ENCODE peak calls at places on chromosomes 13 and 19, in seven cellular contexts. G is thoracic aorta, Q is GM12865, Y is gastrocnemius medialis, O is cardiac fibroblast, M is suprapubic skin, V is AG04450. A is an unnamed sample.

GRCh38 chr19:17309198-17309961 is at the start of gene DDA1:
- DNase-seq in M (peak), Y (peak), V (peak), Q (peak), G (peak), O (peak), A (peak)

GRCh38 chr19:55550321-55550650 is 4.9 kb upstream of the SBK3 start:
- DNase-seq in V (no peak), Y (no peak), O (peak), Q (no peak), G (no peak), M (no peak), A (no peak)

GRCh38 chr13:110916671-110917142 is 1.8 kb upstream of the ANKRD10 start:
- DNase-seq in Y (no peak), O (peak), Q (no peak), M (no peak), G (no peak), V (no peak), A (no peak)

GRCh38 chr13:38803566-38803965 is 116.7 kb downstream of the FREM2 start:
- DNase-seq in G (no peak), Q (no peak), M (no peak), Y (no peak), V (no peak), O (no peak), A (no peak)

GRCh38 chr19:14554382-14554812 is 17.5 kb downstream of the NDUFB7 start:
- DNase-seq in O (no peak), Y (peak), V (no peak), M (no peak), Q (no peak), G (no peak), A (no peak)

GRCh38 chr13:94390881-94391280 is 88.6 kb downstream of the DCT start:
- DNase-seq in V (no peak), Q (no peak), M (no peak), G (no peak), Y (no peak), O (no peak), A (no peak)

GRCh38 chr13:97346097-97346496 is 87.9 kb upstream of the RAP2A start:
- DNase-seq in O (no peak), M (no peak), Q (no peak), Y (no peak), V (no peak), G (no peak), A (no peak)

GRCh38 chr19:30679789-30680188 is 307.6 kb downstream of the ZNF536 start:
- DNase-seq in M (no peak), G (no peak), V (no peak), Y (no peak), O (no peak), Q (no peak), A (no peak)

GRCh38 chr13:32059511-32059984 is 28.0 kb downstream of the FRY start:
- DNase-seq in Y (no peak), M (no peak), O (no peak), G (no peak), V (no peak), Q (no peak), A (no peak)
- TF ChIP-seq CTCF in Y (no peak), M (no peak), O (no peak), G (no peak), V (no peak), Q (no peak), A (no peak)

GRCh38 chr19:9014809-9015208 is 4.6 kb upstream of the MUC16 start:
- DNase-seq in Y (no peak), G (no peak), Q (no peak), M (no peak), V (no peak), O (no peak), A (no peak)
- TF ChIP-seq CTCF in Y (no peak), G (no peak), Q (no peak), M (no peak), V (no peak), O (no peak), A (no peak)

DNA sequence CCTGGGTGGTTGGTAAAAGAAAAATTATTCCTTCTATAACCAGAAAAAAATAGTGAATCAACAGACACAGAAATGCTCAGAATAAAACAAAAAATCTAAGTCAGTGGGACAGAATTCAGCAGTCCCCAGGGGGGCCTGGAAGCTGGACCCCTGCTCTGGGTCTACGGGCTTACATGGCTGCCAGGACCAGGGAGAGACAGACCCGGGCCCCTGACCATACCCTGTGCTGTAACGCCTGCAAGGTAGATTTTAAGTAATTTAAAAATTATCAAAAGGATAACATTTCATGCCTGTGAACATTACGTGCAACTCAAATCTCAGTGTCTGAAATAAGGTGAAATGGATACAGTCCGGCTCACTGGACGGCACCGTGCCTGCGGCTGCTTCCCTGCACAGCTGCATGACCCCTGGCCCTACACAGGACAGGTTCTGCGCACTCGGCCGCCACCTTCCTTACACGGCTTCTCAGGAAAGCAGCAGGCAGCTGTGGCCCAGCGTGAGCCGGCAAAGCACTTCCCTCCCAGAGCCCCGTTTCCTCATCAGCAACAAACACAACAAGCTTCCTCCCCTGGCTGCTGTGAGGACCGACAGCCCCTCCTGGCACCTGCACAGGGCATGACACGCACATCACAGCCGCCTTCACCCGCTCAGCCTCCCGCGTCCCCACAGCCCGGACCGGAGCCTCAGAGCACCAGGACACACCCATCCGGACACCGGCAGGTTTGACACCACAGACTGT is 22.2 kb downstream of the RASA3 start:
- DNase-seq in Q (peak), G (no peak), Y (peak), O (no peak), M (no peak), V (no peak), A (no peak)
- TF ChIP-seq CTCF in Q (peak), G (no peak), Y (no peak), O (no peak), M (no peak), V (no peak), A (no peak)

GRCh38 chr13:19862511-19863313 is 737 bp downstream of the ZMYM5 start:
- DNase-seq in O (peak), V (no peak), Y (peak), Q (peak), G (no peak), M (no peak), A (no peak)

GRCh38 chr13:19861762-19862161 is 1.7 kb downstream of the ZMYM5 start:
- DNase-seq in Y (no peak), G (no peak), M (no peak), V (no peak), Q (no peak), O (peak), A (no peak)

GRCh38 chr13:19863323-19864017 is at the start of gene ZMYM5:
- DNase-seq in Q (peak), V (peak), Y (peak), O (peak), G (peak), M (peak), A (peak)

GRCh38 chr13:19864018-19864338 is 529 bp upstream of the ZMYM5 start:
- DNase-seq in O (peak), Q (peak), G (no peak), V (no peak), Y (peak), M (peak), A (peak)

GRCh38 chr13:19864339-19865309 is 1.2 kb upstream of the ZMYM5 start:
- DNase-seq in M (peak), Y (peak), V (no peak), G (no peak), O (peak), Q (peak), A (no peak)
- TF ChIP-seq CTCF in M (peak), Y (peak), V (peak), G (peak), O (peak), Q (peak), A (peak)

GRCh38 chr19:47357788-47358680 is 8.9 kb downstream of the DHX34 start:
- DNase-seq in Q (peak), Y (no peak), O (no peak), V (no peak), G (no peak), M (no peak), A (no peak)
- TF ChIP-seq CTCF in Q (no peak), Y (no peak), O (peak), V (peak), G (no peak), M (no peak), A (no peak)

DNA sequence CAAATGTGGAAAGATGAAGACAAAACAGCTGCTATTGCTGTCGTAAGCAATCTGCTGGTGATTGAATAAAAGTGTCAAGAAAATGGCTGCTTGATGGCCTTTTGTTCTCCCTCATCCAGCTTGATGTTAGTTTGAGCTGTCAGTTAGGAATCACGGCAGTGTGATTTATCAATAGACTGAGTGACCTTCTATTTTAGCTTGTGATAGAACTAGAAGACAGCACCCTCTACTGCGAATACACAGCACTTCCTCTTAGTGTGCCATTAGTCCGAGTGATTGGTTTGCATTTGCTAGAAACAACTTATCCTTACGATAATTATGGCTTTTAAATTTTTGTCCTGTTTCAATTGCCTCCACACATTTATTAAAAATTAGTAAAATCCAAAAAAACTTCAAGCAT is 76.2 kb downstream of the MZT1 start:
- DNase-seq in M (no peak), V (no peak), Q (no peak), Y (no peak), G (no peak), O (peak), A (no peak)
- TF ChIP-seq CTCF in M (no peak), V (peak), Q (no peak), Y (no peak), G (no peak), O (peak), A (peak)

GRCh38 chr13:65615506-65615905 is 1614.6 kb downstream of the PCDH9 start:
- DNase-seq in G (no peak), O (no peak), Q (no peak), V (no peak), M (no peak), Y (no peak), A (no peak)

GRCh38 chr13:65613004-65613403 is 1617.1 kb downstream of the PCDH9 start:
- DNase-seq in M (no peak), Q (no peak), G (no peak), O (no peak), Y (no peak), V (no peak), A (no peak)
- TF ChIP-seq CTCF in M (no peak), Q (peak), G (no peak), O (peak), Y (no peak), V (peak), A (no peak)

GRCh38 chr19:45920458-45920857 is 5.9 kb upstream of the NANOS2 start:
- DNase-seq in Q (no peak), V (no peak), Y (no peak), O (no peak), G (no peak), M (no peak), A (no peak)
- TF ChIP-seq CTCF in Q (no peak), V (no peak), Y (no peak), O (no peak), G (no peak), M (no peak), A (no peak)

GRCh38 chr13:96068729-96069128 is 15.5 kb upstream of the UGGT2 start:
- DNase-seq in G (no peak), Y (no peak), O (no peak), M (no peak), Q (no peak), V (no peak), A (no peak)

GRCh38 chr13:96065851-96066250 is 12.7 kb upstream of the UGGT2 start:
- DNase-seq in G (no peak), O (no peak), V (no peak), Q (no peak), Y (no peak), M (no peak), A (no peak)
- TF ChIP-seq CTCF in G (no peak), O (no peak), V (no peak), Q (no peak), Y (no peak), M (no peak), A (no peak)

DNA sequence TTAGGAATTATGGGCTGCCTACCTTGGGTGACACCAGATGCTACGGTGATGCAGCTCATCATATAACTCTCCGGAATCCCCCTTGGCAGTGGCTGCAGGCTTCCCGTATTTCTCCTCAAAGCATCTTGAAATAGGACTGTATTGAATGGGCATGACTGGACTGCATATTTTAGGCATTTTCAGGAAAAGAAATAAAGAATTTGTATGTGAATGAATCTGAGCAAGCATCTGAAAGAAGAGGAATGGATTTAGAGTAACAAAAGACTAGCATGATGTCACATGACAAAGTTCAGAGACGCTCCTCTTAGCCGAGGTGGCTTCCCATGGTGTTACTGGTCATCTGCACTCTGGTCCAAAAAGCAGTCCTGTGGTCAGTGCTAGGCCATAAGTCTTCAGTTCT is 70.6 kb downstream of the DGKH start:
- DNase-seq in V (no peak), G (no peak), M (no peak), Q (no peak), O (no peak), Y (no peak), A (no peak)
- TF ChIP-seq CTCF in V (no peak), G (no peak), M (no peak), Q (no peak), O (no peak), Y (no peak), A (no peak)

A was measured in AG09319.